ENCODE peak calls at places on chromosomes 2 and 18, in eight cellular contexts. K, N, C, H, T, S, O and V are unnamed samples.

GRCh38 chr2:7567646-7568045 is 650.4 kb downstream of the RNF144A start:
- DNase-seq in K (no peak), O (peak; percentile 17), S (no peak), C (no peak), H (no peak), N (no peak), T (no peak), V (peak; percentile 31)

GRCh38 chr2:44528595-44528994 is 166.8 kb downstream of the CAMKMT start:
- DNase-seq in C (peak; percentile 77), T (peak; percentile 76), H (no peak), K (no peak), N (no peak), S (peak; percentile 78), O (no peak), V (no peak)

GRCh38 chr2:237122214-237122666 is 36.6 kb downstream of the COPS8 start:
- DNase-seq in H (peak; percentile 15), K (peak; percentile 60), N (peak; percentile 63), O (peak; percentile 57), S (peak; percentile 54), T (peak; percentile 55), C (peak; percentile 82), V (peak; percentile 66)

GRCh38 chr2:42618116-42618515 is 49.7 kb downstream of the MTA3 start:
- DNase-seq in T (no peak), O (no peak), S (no peak), C (peak; percentile 39), K (no peak), H (no peak), N (no peak), V (no peak)

GRCh38 chr2:102796337-102796736 is 34.5 kb downstream of the TMEM182 start:
- DNase-seq in S (no peak), N (no peak), H (no peak), O (no peak), K (no peak), C (no peak), T (no peak), V (no peak)

GRCh38 chr2:84841577-84841976 is 39.3 kb downstream of the TRABD2A start:
- DNase-seq in H (no peak), C (no peak), K (no peak), T (no peak), S (no peak), N (no peak), O (no peak), V (no peak)

GRCh38 chr2:134667541-134667940 is 51.3 kb downstream of the TMEM163 start:
- DNase-seq in C (no peak), T (no peak), K (no peak), H (no peak), S (no peak), O (no peak), N (no peak), V (no peak)

GRCh38 chr2:64524604-64525322 is 635 bp downstream of the AFTPH start:
- DNase-seq in O (peak; percentile 59), N (peak; percentile 46), C (peak; percentile 61), H (no peak), T (no peak), K (peak; percentile 44), S (peak; percentile 27), V (peak; percentile 45)

GRCh38 chr2:43210467-43211303 is 15.7 kb downstream of the ZFP36L2 start:
- DNase-seq in T (no peak), S (no peak), C (no peak), O (peak; percentile 71), H (no peak), N (no peak), K (peak; percentile 70), V (peak; percentile 65)

GRCh38 chr2:240935101-240935876 is 29.2 kb downstream of the CROCC2 start:
- DNase-seq in O (peak; percentile 16), N (peak; percentile 4), K (peak; percentile 19), C (no peak), T (no peak), S (no peak), H (peak; percentile 3), V (peak; percentile 39)

GRCh38 chr2:160085662-160086061 is 23.2 kb upstream of the PLA2R1 start:
- DNase-seq in N (no peak), H (no peak), T (no peak), K (no peak), C (no peak), S (peak; percentile 14), O (no peak), V (no peak)
- H3K9me3 ChIP-seq in N (peaks cover 20% of the 10 kb centered on the region), H (peaks cover 21% of the 10 kb centered on the region), T (peaks cover under 1% of the 10 kb centered on the region), K (peaks cover 69% of the 10 kb centered on the region), C (peaks cover 43% of the 10 kb centered on the region), S (peaks cover 24% of the 10 kb centered on the region), O (peaks cover 4% of the 10 kb centered on the region), V (peaks cover 45% of the 10 kb centered on the region)

DNA sequence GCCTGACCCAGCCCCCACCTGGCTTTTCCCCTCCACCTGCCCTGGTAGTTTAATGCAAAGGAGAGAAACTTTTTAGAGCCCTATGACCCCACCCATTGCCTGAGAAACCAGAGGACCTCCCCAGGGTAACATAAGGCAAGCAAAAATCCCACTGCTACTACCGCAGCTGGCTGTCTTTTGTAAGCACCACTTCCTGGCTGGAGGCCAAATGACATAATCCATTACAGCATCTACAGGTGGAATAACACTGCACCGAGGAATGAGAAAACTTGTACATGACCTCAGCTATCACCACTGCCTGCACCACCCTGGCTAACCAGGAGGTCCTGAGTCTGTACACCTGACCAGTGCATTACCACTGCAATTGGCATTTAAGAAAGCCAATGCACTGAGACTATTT is 149.6 kb upstream of the GALNT5 start:
- DNase-seq in O (peak; percentile 62), N (no peak), C (no peak), H (no peak), T (no peak), S (peak; percentile 79), K (no peak), V (no peak)
- H3K9me3 ChIP-seq in O (no peaks in the 10 kb centered on the region), N (no peaks in the 10 kb centered on the region), C (peaks cover 36% of the 10 kb centered on the region), H (no peaks in the 10 kb centered on the region), T (no peaks in the 10 kb centered on the region), S (no peaks in the 10 kb centered on the region), K (peaks cover 9% of the 10 kb centered on the region), V (no peaks in the 10 kb centered on the region)

GRCh38 chr2:81073412-81073811 is 768.9 kb upstream of the LRRTM1 start:
- DNase-seq in H (no peak), S (no peak), O (no peak), K (no peak), T (no peak), C (no peak), N (no peak), V (no peak)

GRCh38 chr2:81068144-81068543 is 763.6 kb upstream of the LRRTM1 start:
- DNase-seq in N (no peak), S (no peak), K (no peak), O (no peak), H (no peak), C (no peak), T (no peak), V (no peak)
- H3K9me3 ChIP-seq in N (no peaks in the 10 kb centered on the region), S (peaks cover 27% of the 10 kb centered on the region), K (peaks cover 8% of the 10 kb centered on the region), O (no peaks in the 10 kb centered on the region), H (no peaks in the 10 kb centered on the region), C (no peaks in the 10 kb centered on the region), T (no peaks in the 10 kb centered on the region), V (no peaks in the 10 kb centered on the region)

GRCh38 chr18:68355637-68356036 is 359.3 kb downstream of the TMX3 start:
- DNase-seq in H (no peak), C (no peak), O (no peak), N (no peak), T (no peak), S (no peak), K (no peak), V (no peak)
- H3K9me3 ChIP-seq in H (no peaks in the 10 kb centered on the region), C (peaks cover 30% of the 10 kb centered on the region), O (no peaks in the 10 kb centered on the region), N (no peaks in the 10 kb centered on the region), T (no peaks in the 10 kb centered on the region), S (no peaks in the 10 kb centered on the region), K (no peaks in the 10 kb centered on the region), V (no peaks in the 10 kb centered on the region)

GRCh38 chr2:74501335-74502071 is 2.1 kb upstream of the LBX2 start:
- DNase-seq in T (no peak), O (no peak), C (no peak), K (no peak), S (no peak), N (peak; percentile 91), H (no peak), V (no peak)

GRCh38 chr2:74500578-74500946 is 1.2 kb upstream of the LBX2 start:
- DNase-seq in K (no peak), O (no peak), S (no peak), H (no peak), C (no peak), T (no peak), N (no peak), V (no peak)

GRCh38 chr2:74499269-74499939 is at the start of gene LBX2:
- DNase-seq in O (peak; percentile 57), T (no peak), C (peak; percentile 58), N (no peak), K (no peak), H (no peak), S (no peak), V (no peak)

GRCh38 chr2:74498500-74499268 is 719 bp downstream of the LBX2 start:
- DNase-seq in C (peak; percentile 59), S (peak; percentile 25), T (peak; percentile 58), K (peak; percentile 40), N (no peak), H (no peak), O (peak; percentile 63), V (peak; percentile 55)

DNA sequence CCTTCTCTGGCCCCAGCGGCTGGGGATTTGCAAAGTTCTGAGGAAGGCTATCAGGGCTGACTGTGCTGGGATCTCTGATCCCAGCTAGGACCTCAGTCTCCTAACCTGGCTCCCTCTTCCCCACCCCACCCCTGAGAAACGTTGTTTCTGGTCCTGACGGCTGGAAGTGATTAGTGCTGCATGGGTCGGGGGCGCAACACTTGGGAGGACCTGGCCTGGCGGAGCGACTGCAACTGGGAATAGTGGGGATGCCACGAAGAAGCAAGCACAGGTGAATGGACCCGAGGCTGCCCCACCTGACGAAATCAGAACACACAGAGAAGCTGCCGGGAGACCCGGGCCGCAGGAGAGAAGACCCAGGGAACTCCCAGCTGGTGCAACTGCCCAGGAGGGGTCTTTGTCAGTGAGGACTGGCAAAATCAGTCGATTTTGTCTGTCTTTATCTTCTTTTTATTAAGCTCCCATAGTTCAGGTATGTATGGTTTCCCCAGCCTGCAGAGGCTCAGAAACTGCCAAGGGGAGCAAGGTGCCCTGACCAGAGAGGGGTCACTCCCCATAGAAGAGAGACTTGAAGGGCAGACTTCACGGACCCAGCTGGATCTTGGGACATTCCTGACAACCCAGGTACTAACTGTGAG is 656 bp upstream of the LBX2 start:
- DNase-seq in H (no peak), T (no peak), O (no peak), S (no peak), C (no peak), K (no peak), N (no peak), V (no peak)
- H3K9me3 ChIP-seq in H (no peaks in the 10 kb centered on the region), T (no peaks in the 10 kb centered on the region), O (no peaks in the 10 kb centered on the region), S (no peaks in the 10 kb centered on the region), C (no peaks in the 10 kb centered on the region), K (no peaks in the 10 kb centered on the region), N (no peaks in the 10 kb centered on the region), V (no peaks in the 10 kb centered on the region)

GRCh38 chr2:171626949-171627348 is 60.3 kb upstream of the DYNC1I2 start:
- DNase-seq in C (no peak), N (no peak), K (no peak), H (no peak), O (no peak), T (no peak), S (no peak), V (no peak)
- H3K9me3 ChIP-seq in C (peaks cover 27% of the 10 kb centered on the region), N (peaks cover 19% of the 10 kb centered on the region), K (peaks cover 29% of the 10 kb centered on the region), H (peaks cover 7% of the 10 kb centered on the region), O (no peaks in the 10 kb centered on the region), T (peaks cover 27% of the 10 kb centered on the region), S (no peaks in the 10 kb centered on the region), V (no peaks in the 10 kb centered on the region)